ENCODE peak calls at places on chromosomes 5 and 9, in seven cellular contexts. X is GM23338, O is GM23248, F is hepatocyte, W is neural progenitor cell, N is MM.1S, K is HCT116. R is an unnamed sample.
A peak's percentile ranks its signal among the peaks of the same experiment; 100 is the strongest.

GRCh38 chr5:58183078-58183885 is 276.6 kb downstream of the PLK2 start:
- DNase-seq in X (no peak), O (no peak), F (no peak), W (no peak), N (no peak), K (no peak), R (peak; percentile 62)

GRCh38 chr5:134554319-134555222 is 29.1 kb downstream of the JADE2 start:
- DNase-seq in X (peak; percentile 33), O (peak; percentile 95), F (peak; percentile 74), W (no peak), N (no peak), K (no peak), R (peak; percentile 81)

GRCh38 chr5:142438573-142438972 is 113.8 kb upstream of the SPRY4 start:
- DNase-seq in X (no peak), O (peak; percentile 63), F (no peak), W (no peak), N (no peak), K (no peak), R (no peak)

GRCh38 chr5:158644301-158644700 is 455.4 kb downstream of the EBF1 start:
- DNase-seq in X (no peak), O (peak; percentile 37), F (no peak), W (no peak), N (no peak), K (no peak), R (no peak)

GRCh38 chr5:132414634-132415377 is 45.3 kb downstream of the SLC22A5 start:
- DNase-seq in X (no peak), O (peak; percentile 56), F (peak; percentile 52), W (no peak), N (peak; percentile 67), K (peak; percentile 67), R (peak; percentile 88)

GRCh38 chr5:1116109-1116735 is 4.4 kb upstream of the SLC12A7 start:
- DNase-seq in X (no peak), O (no peak), F (no peak), W (no peak), N (no peak), K (no peak), R (no peak)

GRCh38 chr5:170315154-170315553 is 17.6 kb upstream of the LCP2 start:
- DNase-seq in X (no peak), O (no peak), F (peak; percentile 64), W (peak; percentile 36), N (no peak), K (no peak), R (no peak)

GRCh38 chr5:180140627-180141006 is 68.4 kb downstream of the RASGEF1C start:
- DNase-seq in X (no peak), O (no peak), F (no peak), W (no peak), N (no peak), K (no peak), R (no peak)

GRCh38 chr5:322281-322941 is 897 bp downstream of the AHRR start:
- DNase-seq in X (peak; percentile 59), O (peak; percentile 80), F (no peak), W (no peak), N (no peak), K (no peak), R (no peak)

GRCh38 chr9:115943591-115944165 is 209.9 kb upstream of the PAPPA start:
- DNase-seq in X (no peak), O (peak; percentile 19), F (no peak), W (no peak), N (no peak), K (no peak), R (no peak)

GRCh38 chr5:35771839-35772238 is 84.9 kb upstream of the IL7R start:
- DNase-seq in X (no peak), O (no peak), F (no peak), W (peak; percentile 16), N (no peak), K (no peak), R (no peak)

GRCh38 chr5:157447246-157447645 is 12.8 kb upstream of the NIPAL4 start:
- DNase-seq in X (peak; percentile 19), O (no peak), F (peak; percentile 55), W (no peak), N (no peak), K (no peak), R (peak; percentile 47)

GRCh38 chr5:18397393-18397792 is 763.1 kb downstream of the TAF11L14 start:
- DNase-seq in X (no peak), O (no peak), F (peak; percentile 35), W (no peak), N (no peak), K (no peak), R (no peak)

GRCh38 chr9:116686135-116686534 is 970 bp upstream of the TRIM32 start:
- DNase-seq in X (no peak), O (peak; percentile 24), F (no peak), W (no peak), N (peak; percentile 6), K (no peak), R (no peak)

GRCh38 chr9:110578896-110579752 is at the start of gene SVEP1:
- DNase-seq in X (peak; percentile 70), O (peak; percentile 92), F (peak; percentile 58), W (peak; percentile 75), N (no peak), K (no peak), R (no peak)

GRCh38 chr5:74539986-74540385 is 100.5 kb downstream of the ENC1 start:
- DNase-seq in X (no peak), O (no peak), F (no peak), W (no peak), N (no peak), K (no peak), R (no peak)

GRCh38 chr5:181236954-181237641 is 6.6 kb downstream of the RACK1 start:
- DNase-seq in X (no peak), O (no peak), F (no peak), W (no peak), N (no peak), K (no peak), R (no peak)

GRCh38 chr5:42944989-42945388 is 95.1 kb downstream of the ANXA2R start:
- DNase-seq in X (no peak), O (peak; percentile 96), F (peak; percentile 54), W (no peak), N (no peak), K (peak; percentile 24), R (peak; percentile 91)

GRCh38 chr5:89343666-89344065 is 460.7 kb upstream of the MEF2C start:
- DNase-seq in X (no peak), O (no peak), F (no peak), W (no peak), N (peak; percentile 96), K (no peak), R (no peak)

GRCh38 chr5:19903611-19904010 is 84.4 kb downstream of the CDH18 start:
- DNase-seq in X (no peak), O (peak; percentile 62), F (no peak), W (no peak), N (no peak), K (no peak), R (no peak)

GRCh38 chr5:76851713-76852369 is 2.0 kb downstream of the S100Z start:
- DNase-seq in X (no peak), O (no peak), F (no peak), W (no peak), N (no peak), K (no peak), R (no peak)
- TF ChIP-seq EZH2phosphoT487 in X (no peak), O (no peak), F (no peak), W (no peak), N (no peak), K (no peak), R (no peak)

GRCh38 chr5:66841264-66841663 is 245.1 kb downstream of the MAST4 start:
- DNase-seq in X (no peak), O (no peak), F (no peak), W (no peak), N (no peak), K (no peak), R (no peak)

GRCh38 chr5:66843065-66843464 is 246.9 kb downstream of the MAST4 start:
- DNase-seq in X (no peak), O (no peak), F (no peak), W (no peak), N (no peak), K (no peak), R (no peak)

GRCh38 chr5:66842540-66842939 is 246.3 kb downstream of the MAST4 start:
- DNase-seq in X (no peak), O (no peak), F (no peak), W (no peak), N (no peak), K (no peak), R (no peak)

GRCh38 chr5:66840527-66841013 is 244.4 kb downstream of the MAST4 start:
- DNase-seq in X (no peak), O (no peak), F (no peak), W (no peak), N (peak; percentile 67), K (no peak), R (peak; percentile 1)
- TF ChIP-seq EZH2 in X (no peak), O (no peak), F (no peak), W (no peak), N (no peak), K (no peak), R (no peak)

DNA sequence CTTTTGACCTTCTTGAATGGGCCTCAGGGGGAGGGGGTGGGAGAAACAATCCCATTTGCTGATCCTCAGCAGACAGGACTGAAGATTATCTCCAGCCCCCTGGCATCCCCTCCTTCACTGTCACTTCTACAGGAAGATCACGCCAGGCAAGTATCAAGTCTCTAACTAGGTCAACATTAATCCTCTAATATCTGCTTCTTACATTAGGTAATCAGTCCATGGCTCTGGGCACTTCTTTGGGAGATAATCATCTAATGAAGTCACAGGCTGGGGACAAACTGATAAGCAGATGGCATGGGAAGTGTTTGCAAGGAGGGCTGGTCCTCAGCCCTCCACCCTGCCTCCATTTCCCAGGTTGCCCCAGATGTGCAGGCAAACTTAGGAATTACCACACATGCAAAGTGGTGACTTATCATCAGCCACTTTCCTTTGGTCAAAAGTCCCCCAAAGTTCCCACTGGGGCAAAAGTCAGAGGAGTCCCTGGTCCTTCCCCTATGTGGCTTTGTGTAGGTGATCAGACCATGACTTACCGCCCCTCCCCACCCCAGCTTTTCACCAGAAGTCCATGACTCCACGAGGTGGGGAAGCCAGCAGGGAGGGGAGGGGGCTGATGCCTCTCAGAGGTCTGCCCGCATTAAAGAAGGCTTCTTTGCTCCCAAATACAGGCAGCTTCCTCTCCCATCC is 6.0 kb downstream of the TRAF1 start:
- DNase-seq in X (no peak), O (no peak), F (no peak), W (no peak), N (no peak), K (no peak), R (no peak)
- TF ChIP-seq EZH2phosphoT487 in X (no peak), O (no peak), F (no peak), W (no peak), N (no peak), K (no peak), R (no peak)

DNA sequence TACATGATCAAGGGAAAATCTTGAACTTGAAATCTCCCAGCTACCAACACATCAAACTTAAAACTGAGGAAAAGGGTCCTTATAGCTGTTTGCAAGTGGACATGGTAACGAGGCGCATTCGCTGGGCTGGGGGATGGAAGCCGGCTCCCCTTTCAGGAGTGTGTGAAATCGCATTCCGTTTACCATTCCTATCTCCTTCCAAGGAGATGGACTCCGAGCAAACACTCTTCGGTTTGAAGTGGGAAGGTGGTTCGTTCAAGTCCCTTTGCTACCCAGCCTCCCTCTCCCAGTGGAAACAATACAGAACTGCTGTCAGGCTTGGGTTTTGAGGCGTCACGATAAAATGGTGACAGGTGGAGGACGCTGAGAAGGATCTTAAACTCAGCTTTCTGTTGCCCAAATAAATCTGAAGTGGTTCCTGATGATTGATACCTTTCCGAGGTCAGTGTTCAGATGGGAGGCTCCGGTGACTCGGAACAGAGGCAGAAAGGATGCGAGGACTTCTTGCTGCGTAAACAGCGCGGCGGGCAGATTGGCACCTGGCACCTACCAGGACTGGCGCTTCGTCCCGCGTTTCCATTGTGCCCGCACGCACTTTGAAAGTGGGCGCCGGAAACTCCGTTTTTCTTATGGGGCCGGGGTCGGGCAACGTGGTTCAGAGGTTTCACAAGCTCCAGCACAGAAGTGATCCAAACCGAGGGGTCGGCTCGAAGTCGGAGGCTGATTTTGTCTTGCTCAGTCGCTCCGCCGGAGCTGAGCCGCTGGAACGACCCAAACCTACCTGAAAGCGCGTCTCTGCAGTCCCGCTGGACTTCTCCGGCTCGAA is 7.0 kb downstream of the MSX2 start:
- DNase-seq in X (peak; percentile 58), O (no peak), F (no peak), W (peak; percentile 63), N (no peak), K (no peak), R (no peak)
- TF ChIP-seq EZH2 in X (peak; percentile 80), O (no peak), F (peak; percentile 73), W (peak; percentile 98), N (no peak), K (no peak), R (no peak)

R was measured in PC-3.